ENCODE peak calls at places on chromosomes 2 and 18, in six cellular contexts. A is transverse colon, N is A549, U is upper lobe of left lung, T is ovary, Z is K562. H is an unnamed sample.
A peak's percentile ranks its signal among the peaks of the same experiment; 100 is the strongest.

GRCh38 chr18:72868666-72869661 is 1.2 kb upstream of the NETO1 start:
- DNase-seq in A (no peak), N (no peak), U (peak; percentile 82), T (no peak), Z (no peak), H (peak; percentile 77)

GRCh38 chr2:173884403-173884802 is 80.8 kb downstream of the SP3 start:
- DNase-seq in A (peak; percentile 54), N (peak; percentile 46), U (no peak), T (peak; percentile 24), Z (peak; percentile 74), H (no peak)

GRCh38 chr2:119706196-119706595 is 27.2 kb downstream of the TMEM177 start:
- DNase-seq in A (no peak), N (no peak), U (no peak), T (no peak), Z (no peak), H (no peak)

GRCh38 chr2:9950521-9951271 is 797 bp upstream of the GRHL1 start:
- DNase-seq in A (peak; percentile 50), N (no peak), U (peak; percentile 91), T (no peak), Z (peak; percentile 54), H (peak; percentile 91)

GRCh38 chr2:128316777-128317185 is 1.9 kb downstream of the HS6ST1 start:
- DNase-seq in A (no peak), N (no peak), U (no peak), T (no peak), Z (no peak), H (peak; percentile 81)

GRCh38 chr18:80157708-80158343 is 48.8 kb downstream of the ADNP2 start:
- DNase-seq in A (peak; percentile 81), N (peak; percentile 75), U (no peak), T (peak; percentile 67), Z (peak; percentile 74), H (no peak)

GRCh38 chr2:78351208-78351607 is 674.3 kb upstream of the REG3G start:
- DNase-seq in A (no peak), N (peak; percentile 3), U (no peak), T (no peak), Z (no peak), H (no peak)

GRCh38 chr2:166758956-166759355 is 129.3 kb upstream of the XIRP2 start:
- DNase-seq in A (no peak), N (no peak), U (no peak), T (no peak), Z (no peak), H (no peak)

GRCh38 chr2:217932661-217933325 is 70.0 kb downstream of the TNS1 start:
- DNase-seq in A (no peak), N (no peak), U (no peak), T (no peak), Z (no peak), H (no peak)

GRCh38 chr2:149653831-149654445 is 66.4 kb upstream of the MMADHC start:
- DNase-seq in A (no peak), N (no peak), U (no peak), T (no peak), Z (no peak), H (no peak)

GRCh38 chr2:209977386-209978239 is 24.8 kb upstream of the RPE start:
- DNase-seq in A (no peak), N (peak; percentile 44), U (no peak), T (no peak), Z (peak; percentile 34), H (no peak)

GRCh38 chr2:55364189-55365055 is 55.2 kb downstream of the CCDC88A start:
- DNase-seq in A (no peak), N (peak; percentile 57), U (no peak), T (peak; percentile 53), Z (no peak), H (no peak)

GRCh38 chr2:189190696-189191095 is 11.1 kb upstream of the COL5A2 start:
- DNase-seq in A (no peak), N (no peak), U (no peak), T (no peak), Z (no peak), H (no peak)

GRCh38 chr2:136235451-136236418 is 117.8 kb upstream of the CXCR4 start:
- DNase-seq in A (no peak), N (peak; percentile 51), U (no peak), T (no peak), Z (no peak), H (no peak)

GRCh38 chr2:112153179-112153490 is 14.9 kb downstream of the FBLN7 start:
- DNase-seq in A (no peak), N (no peak), U (no peak), T (no peak), Z (no peak), H (peak; percentile 12)

GRCh38 chr18:55239764-55240163 is 280.5 kb upstream of the CCDC68 start:
- DNase-seq in A (no peak), N (no peak), U (no peak), T (no peak), Z (no peak), H (no peak)

GRCh38 chr2:239165206-239165831 is 235.5 kb downstream of the HDAC4 start:
- DNase-seq in A (no peak), N (no peak), U (no peak), T (no peak), Z (no peak), H (no peak)

GRCh38 chr2:157032019-157032418 is 225.5 kb upstream of the GALNT5 start:
- DNase-seq in A (no peak), N (peak; percentile 73), U (no peak), T (no peak), Z (no peak), H (no peak)

GRCh38 chr2:201414099-201415023 is 36.9 kb downstream of the TRAK2 start:
- DNase-seq in A (no peak), N (no peak), U (no peak), T (no peak), Z (no peak), H (no peak)

GRCh38 chr2:201413143-201413542 is 38.1 kb downstream of the TRAK2 start:
- DNase-seq in A (no peak), N (no peak), U (no peak), T (no peak), Z (peak; percentile 36), H (no peak)

GRCh38 chr2:201408931-201409330 is 42.3 kb downstream of the TRAK2 start:
- DNase-seq in A (no peak), N (no peak), U (no peak), T (no peak), Z (no peak), H (no peak)

GRCh38 chr2:201413552-201413951 is 37.7 kb downstream of the TRAK2 start:
- DNase-seq in A (no peak), N (no peak), U (no peak), T (no peak), Z (no peak), H (no peak)

GRCh38 chr2:201411421-201411820 is 39.8 kb downstream of the TRAK2 start:
- DNase-seq in A (no peak), N (no peak), U (no peak), T (no peak), Z (no peak), H (no peak)
- TF ChIP-seq EP300 in A (no peak), N (no peak), U (no peak), T (no peak), Z (no peak), H (no peak)

GRCh38 chr2:233225230-233226068 is 26.0 kb upstream of the ATG16L1 start:
- DNase-seq in A (no peak), N (no peak), U (no peak), T (no peak), Z (peak; percentile 57), H (no peak)
- TF ChIP-seq POLR2A in A (no peak), N (no peak), U (no peak), T (no peak), Z (no peak), H (no peak)

GRCh38 chr2:205407984-205408383 is 274.3 kb upstream of the NRP2 start:
- DNase-seq in A (no peak), N (no peak), U (no peak), T (no peak), Z (no peak), H (no peak)

GRCh38 chr2:205405752-205406151 is 276.5 kb upstream of the NRP2 start:
- DNase-seq in A (no peak), N (no peak), U (no peak), T (no peak), Z (no peak), H (no peak)

GRCh38 chr2:205411558-205411957 is 270.7 kb upstream of the NRP2 start:
- DNase-seq in A (peak; percentile 53), N (no peak), U (no peak), T (no peak), Z (no peak), H (no peak)

GRCh38 chr2:205409403-205409802 is 272.9 kb upstream of the NRP2 start:
- DNase-seq in A (no peak), N (no peak), U (no peak), T (no peak), Z (no peak), H (no peak)

GRCh38 chr2:205408690-205409089 is 273.6 kb upstream of the NRP2 start:
- DNase-seq in A (no peak), N (no peak), U (no peak), T (no peak), Z (no peak), H (no peak)
- TF ChIP-seq EP300 in A (no peak), N (no peak), U (no peak), T (no peak), Z (no peak), H (no peak)

GRCh38 chr2:196066794-196067382 is 1.7 kb downstream of the DNAH7 start:
- DNase-seq in A (no peak), N (peak; percentile 42), U (no peak), T (no peak), Z (peak; percentile 30), H (no peak)

GRCh38 chr2:196063773-196064172 is 4.9 kb downstream of the DNAH7 start:
- DNase-seq in A (no peak), N (no peak), U (no peak), T (no peak), Z (no peak), H (no peak)

GRCh38 chr2:196073521-196073920 is 4.9 kb upstream of the DNAH7 start:
- DNase-seq in A (no peak), N (peak; percentile 10), U (no peak), T (no peak), Z (no peak), H (no peak)

GRCh38 chr2:196068271-196069209 is at the start of gene DNAH7:
- DNase-seq in A (peak; percentile 92), N (peak; percentile 90), U (peak; percentile 98), T (peak; percentile 86), Z (peak; percentile 86), H (peak; percentile 95)
- TF ChIP-seq POLR2A in A (peak; percentile 59), N (peak; percentile 68), U (peak; percentile 60), T (no peak), Z (no peak), H (no peak)

DNA sequence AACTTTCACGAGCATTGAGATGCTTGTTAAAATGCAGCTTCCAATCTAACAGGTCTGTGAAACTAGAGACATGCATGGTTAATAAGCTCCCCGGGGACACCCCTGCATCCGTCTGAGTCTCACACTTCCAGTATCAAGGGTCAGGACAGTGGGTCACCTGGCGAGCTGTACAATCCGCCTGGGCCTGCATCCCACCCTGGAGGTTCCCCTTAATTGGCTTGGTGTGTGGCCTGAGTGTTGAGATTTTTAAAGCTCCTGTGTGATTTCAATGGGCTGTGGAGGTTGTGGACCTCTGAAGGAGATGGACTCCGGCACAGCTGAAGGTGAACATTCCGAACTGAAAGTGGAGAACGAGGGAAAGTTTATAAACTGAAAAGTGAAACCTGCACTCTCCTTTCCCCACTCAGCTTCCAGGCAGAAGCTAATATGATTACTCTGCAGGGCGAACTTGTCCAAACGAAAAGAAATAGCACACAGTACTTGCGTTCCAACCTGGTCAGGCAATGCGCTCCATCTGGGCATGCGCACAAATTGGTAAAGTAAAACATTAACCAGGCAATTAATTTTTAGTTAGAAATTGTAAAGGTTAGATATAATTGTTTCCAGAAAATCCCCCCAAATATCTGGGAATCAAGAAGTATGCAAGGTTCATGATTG is 191.7 kb upstream of the ALKAL2 start:
- DNase-seq in A (no peak), N (no peak), U (no peak), T (no peak), Z (no peak), H (no peak)
- TF ChIP-seq EP300 in A (no peak), N (no peak), U (no peak), T (no peak), Z (no peak), H (no peak)

H was measured in esophagus muscularis mucosa.